ENCODE peak calls at places on chromosomes 13 and 19, in five cellular contexts. C is psoas muscle, B is foreskin fibroblast, V is AG09319, F is RWPE2. M is an unnamed sample.
A peak's percentile ranks its signal among the peaks of the same experiment; 100 is the strongest.

GRCh38 chr19:41263042-41263849 is 926 bp upstream of the HNRNPUL1 start:
- DNase-seq in C (peak; percentile 86), B (peak; percentile 61), V (peak; percentile 47), F (no peak), M (peak; percentile 76)

GRCh38 chr19:36420961-36421748 is 2.7 kb upstream of the ZFP82 start:
- DNase-seq in C (no peak), B (peak; percentile 37), V (no peak), F (no peak), M (peak; percentile 28)

GRCh38 chr13:23547000-23547590 is 23.1 kb upstream of the TNFRSF19 start:
- DNase-seq in C (peak; percentile 69), B (peak; percentile 12), V (no peak), F (no peak), M (peak; percentile 45)

GRCh38 chr19:22052644-22053013 is 345 bp downstream of the ZNF257 start:
- DNase-seq in C (peak; percentile 46), B (no peak), V (no peak), F (no peak), M (peak; percentile 0)

GRCh38 chr19:44903216-44903601 is 2.4 kb upstream of the APOE start:
- DNase-seq in C (no peak), B (no peak), V (no peak), F (no peak), M (no peak)

GRCh38 chr19:21468791-21469190 is 36.6 kb upstream of the ZNF429 start:
- DNase-seq in C (no peak), B (no peak), V (no peak), F (no peak), M (no peak)

GRCh38 chr13:28181413-28181812 is 43.1 kb downstream of the PAN3 start:
- DNase-seq in C (no peak), B (peak; percentile 69), V (no peak), F (no peak), M (peak; percentile 22)

GRCh38 chr19:45358213-45358792 is 12.1 kb downstream of the ERCC2 start:
- DNase-seq in C (no peak), B (no peak), V (no peak), F (no peak), M (no peak)

GRCh38 chr13:108086678-108087077 is 128.7 kb downstream of the LIG4 start:
- DNase-seq in C (no peak), B (no peak), V (no peak), F (no peak), M (no peak)

GRCh38 chr13:28754698-28755545 is 36.2 kb upstream of the SLC46A3 start:
- DNase-seq in C (peak; percentile 60), B (peak; percentile 48), V (no peak), F (no peak), M (peak; percentile 15)

GRCh38 chr13:41891119-41891518 is 69.8 kb downstream of the VWA8 start:
- DNase-seq in C (no peak), B (no peak), V (no peak), F (no peak), M (no peak)

GRCh38 chr19:33465371-33465770 is 56.2 kb downstream of the PEPD start:
- DNase-seq in C (no peak), B (no peak), V (no peak), F (no peak), M (no peak)

GRCh38 chr19:49064768-49065611 is at the start of gene NTF4:
- DNase-seq in C (peak; percentile 56), B (no peak), V (no peak), F (peak; percentile 70), M (no peak)

GRCh38 chr19:48290341-48290922 is 20.6 kb downstream of the ZNF114 start:
- DNase-seq in C (no peak), B (no peak), V (no peak), F (no peak), M (peak; percentile 61)

GRCh38 chr13:95579303-95579702 is 26.8 kb downstream of the CLDN10 start:
- DNase-seq in C (no peak), B (no peak), V (no peak), F (no peak), M (no peak)

GRCh38 chr13:24473646-24474045 is 38.9 kb downstream of the PARP4 start:
- DNase-seq in C (no peak), B (no peak), V (no peak), F (no peak), M (no peak)

GRCh38 chr13:29767006-29767405 is 83.4 kb downstream of the UBL3 start:
- DNase-seq in C (no peak), B (no peak), V (no peak), F (no peak), M (no peak)

GRCh38 chr13:100818706-100819105 is 144.1 kb upstream of the TMTC4 start:
- DNase-seq in C (no peak), B (no peak), V (no peak), F (no peak), M (peak; percentile 85)

GRCh38 chr13:106277483-106278154 is 257.8 kb downstream of the EFNB2 start:
- DNase-seq in C (no peak), B (no peak), V (no peak), F (no peak), M (no peak)

GRCh38 chr19:49441210-49441959 is at the start of gene SLC17A7:
- DNase-seq in C (peak; percentile 83), B (no peak), V (no peak), F (no peak), M (no peak)

GRCh38 chr19:7197760-7198696 is 96.2 kb downstream of the INSR start:
- DNase-seq in C (peak; percentile 97), B (peak; percentile 96), V (peak; percentile 89), F (peak; percentile 81), M (peak; percentile 93)

GRCh38 chr19:34241513-34242337 is 12.6 kb upstream of the GARRE1 start:
- DNase-seq in C (peak; percentile 57), B (no peak), V (no peak), F (no peak), M (no peak)

GRCh38 chr13:30907167-30907761 is 1.2 kb downstream of the MEDAG start:
- DNase-seq in C (no peak), B (peak; percentile 21), V (no peak), F (no peak), M (peak; percentile 69)

GRCh38 chr13:106129273-106129672 is 406.2 kb downstream of the EFNB2 start:
- DNase-seq in C (no peak), B (no peak), V (no peak), F (no peak), M (no peak)

GRCh38 chr19:29477831-29478577 is 47.8 kb upstream of the VSTM2B start:
- DNase-seq in C (no peak), B (no peak), V (no peak), F (no peak), M (no peak)

GRCh38 chr13:111046590-111047141 is 68.4 kb upstream of the ARHGEF7 start:
- DNase-seq in C (peak; percentile 73), B (peak; percentile 66), V (no peak), F (no peak), M (peak; percentile 31)

GRCh38 chr19:52020506-52020905 is 7.7 kb downstream of the ZNF614 start:
- DNase-seq in C (no peak), B (no peak), V (no peak), F (no peak), M (no peak)

DNA sequence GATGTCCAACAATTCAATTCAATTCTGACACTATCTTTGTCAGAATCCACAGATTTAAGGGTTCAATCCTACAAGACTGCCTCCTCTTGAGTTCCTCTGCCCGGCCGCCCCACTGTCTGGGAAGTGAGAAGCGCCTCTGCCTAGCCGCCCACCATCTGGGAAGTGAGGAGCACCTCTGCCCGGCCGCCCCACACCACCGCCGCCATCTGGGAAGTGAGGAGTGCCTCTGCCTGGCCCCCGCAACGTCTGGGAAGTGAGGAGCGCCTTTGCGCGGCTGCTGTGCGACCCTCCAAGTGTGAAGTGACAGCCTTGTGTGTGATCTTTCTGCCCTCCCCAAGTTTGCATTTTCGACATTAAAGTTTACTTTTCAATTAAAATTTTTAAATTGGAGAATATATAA is 6.0 kb downstream of the ZNF614 start:
- DNase-seq in C (peak; percentile 47), B (no peak), V (no peak), F (no peak), M (no peak)
- TF ChIP-seq CTCF in C (no peak), B (no peak), V (no peak), F (no peak), M (no peak)

DNA sequence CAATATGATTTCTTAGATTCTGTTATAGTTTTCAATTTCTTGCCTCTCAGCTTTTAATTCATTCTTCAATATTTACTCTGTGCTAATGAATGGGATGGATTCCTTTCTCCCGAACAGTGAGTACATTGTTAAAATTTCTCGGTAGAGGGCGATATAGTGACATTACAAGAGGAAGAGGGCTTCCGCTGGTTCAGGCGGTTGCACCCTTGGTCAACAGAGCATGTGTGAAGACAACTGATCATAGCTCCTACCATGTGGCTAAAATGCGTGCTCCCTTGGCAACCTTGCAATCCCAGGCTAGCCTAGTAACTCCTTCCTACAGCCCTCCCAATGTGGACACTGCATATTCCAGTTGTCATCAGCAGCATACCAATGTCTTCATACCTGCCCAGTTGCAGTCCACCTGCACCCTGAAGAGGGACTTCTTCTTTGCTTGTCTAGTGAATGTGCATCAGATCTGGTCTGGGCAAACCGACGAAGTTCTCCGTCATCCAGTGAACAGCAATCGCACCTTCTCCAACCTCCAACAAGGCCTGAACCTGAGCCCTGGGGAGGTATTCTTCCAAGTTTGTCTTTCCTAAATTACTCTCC is 653.0 kb upstream of the GPC6 start:
- DNase-seq in C (no peak), B (no peak), V (no peak), F (no peak), M (peak; percentile 9)
- TF ChIP-seq CTCF in C (no peak), B (no peak), V (no peak), F (peak; percentile 24), M (peak; percentile 3)

GRCh38 chr13:50810998-50811397 is 32.5 kb downstream of the DLEU7 start:
- DNase-seq in C (no peak), B (no peak), V (no peak), F (no peak), M (no peak)

GRCh38 chr13:50810468-50810867 is 33.0 kb downstream of the DLEU7 start:
- DNase-seq in C (no peak), B (no peak), V (no peak), F (no peak), M (no peak)

GRCh38 chr13:50801087-50801931 is 42.2 kb downstream of the DLEU7 start:
- DNase-seq in C (no peak), B (peak; percentile 62), V (peak; percentile 32), F (no peak), M (peak; percentile 89)

GRCh38 chr13:50809133-50810090 is 34.1 kb downstream of the DLEU7 start:
- DNase-seq in C (no peak), B (no peak), V (peak; percentile 5), F (no peak), M (no peak)

DNA sequence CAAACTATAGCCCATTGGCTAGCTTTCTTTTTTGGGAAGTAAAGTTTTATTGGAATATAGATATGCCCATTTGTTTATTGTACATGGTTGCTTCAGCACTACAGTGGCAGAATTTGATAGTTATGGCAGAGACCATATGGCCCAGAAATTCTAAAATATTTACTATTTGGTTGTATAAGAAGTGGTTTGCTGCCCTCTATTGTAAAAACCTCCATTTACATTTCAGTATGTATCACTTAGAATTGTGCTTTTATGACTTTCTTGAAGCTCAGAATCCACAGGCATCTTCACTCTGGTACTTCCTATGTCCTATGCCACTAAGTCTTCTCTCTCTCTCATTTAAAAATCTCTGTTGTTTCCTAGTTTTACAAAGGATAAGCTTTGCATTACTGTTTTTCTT is 37.7 kb downstream of the DLEU7 start:
- DNase-seq in C (no peak), B (no peak), V (no peak), F (no peak), M (peak; percentile 16)
- TF ChIP-seq CTCF in C (no peak), B (no peak), V (no peak), F (peak; percentile 4), M (no peak)

DNA sequence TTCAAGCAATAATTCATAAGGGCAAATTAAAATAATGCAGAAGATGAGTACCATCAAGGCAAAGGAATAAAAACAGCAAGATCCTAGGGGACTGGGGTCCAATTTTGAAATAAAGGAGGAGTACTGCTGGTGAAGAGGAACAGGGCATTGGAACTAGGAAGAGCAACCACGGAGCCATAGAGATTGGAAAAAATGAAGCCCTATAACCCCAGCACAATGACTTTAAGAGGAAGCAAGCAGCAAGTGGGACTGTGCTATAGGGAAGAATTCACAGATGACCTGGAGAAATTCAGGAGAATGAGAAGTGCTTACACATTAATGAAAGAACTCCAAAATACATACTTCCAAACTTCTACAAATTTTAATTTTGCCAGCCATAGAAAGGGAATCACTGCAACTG is 44.9 kb upstream of the ITM2B start:
- DNase-seq in C (no peak), B (no peak), V (no peak), F (no peak), M (no peak)
- TF ChIP-seq CTCF in C (no peak), B (no peak), V (no peak), F (no peak), M (no peak)

M was measured in fibroblast of the aortic adventitia.